ENCODE peak calls at places on chromosomes 13 and 19, in six cellular contexts. V is adrenal gland, T is neural crest cell, N is AG04450, O is heart right ventricle, G is thoracic aorta. A is an unnamed sample.

GRCh38 chr13:65940720-65941119 is 1289.4 kb downstream of the PCDH9 start:
- DNase-seq in V (no peak), T (no peak), N (no peak), O (no peak), G (no peak), A (no peak)

GRCh38 chr13:63435668-63436275 is 2020.1 kb upstream of the PCDH20 start:
- DNase-seq in V (no peak), T (no peak), N (peak), O (no peak), G (no peak), A (no peak)

GRCh38 chr13:70964124-70964523 is 855.9 kb upstream of the KLHL1 start:
- DNase-seq in V (no peak), T (no peak), N (no peak), O (no peak), G (no peak), A (peak)

GRCh38 chr19:43820098-43820860 is 6.8 kb upstream of the ZNF283 start:
- DNase-seq in V (peak), T (no peak), N (peak), O (peak), G (no peak), A (peak)

GRCh38 chr19:53549354-53549753 is 11.4 kb downstream of the ZNF331 start:
- DNase-seq in V (no peak), T (no peak), N (no peak), O (no peak), G (no peak), A (no peak)

GRCh38 chr13:58907347-58907746 is 1256.4 kb downstream of the DIAPH3 start:
- DNase-seq in V (no peak), T (no peak), N (no peak), O (no peak), G (no peak), A (no peak)

GRCh38 chr13:99766641-99767045 is 204.9 kb downstream of the ZIC5 start:
- DNase-seq in V (no peak), T (no peak), N (no peak), O (no peak), G (no peak), A (peak)

GRCh38 chr19:610801-611505 is 21.3 kb downstream of the HCN2 start:
- DNase-seq in V (peak), T (no peak), N (peak), O (peak), G (no peak), A (peak)

GRCh38 chr13:42312817-42313431 is 41.0 kb downstream of the AKAP11 start:
- DNase-seq in V (no peak), T (no peak), N (no peak), O (no peak), G (no peak), A (no peak)

GRCh38 chr13:99029576-99029975 is 51.7 kb upstream of the DOCK9 start:
- DNase-seq in V (no peak), T (no peak), N (no peak), O (no peak), G (no peak), A (no peak)

GRCh38 chr19:48991011-48991609 is 2.0 kb downstream of the GYS1 start:
- DNase-seq in V (no peak), T (no peak), N (no peak), O (no peak), G (no peak), A (no peak)

GRCh38 chr13:33270906-33271538 is 14.5 kb downstream of the STARD13 start:
- DNase-seq in V (no peak), T (no peak), N (no peak), O (no peak), G (no peak), A (no peak)

GRCh38 chr19:8593931-8594330 is 16.6 kb downstream of the ADAMTS10 start:
- DNase-seq in V (no peak), T (no peak), N (no peak), O (no peak), G (no peak), A (no peak)
- TF ChIP-seq CTCF in V (peak), T (peak), N (peak), O (peak), G (peak), A (peak)

DNA sequence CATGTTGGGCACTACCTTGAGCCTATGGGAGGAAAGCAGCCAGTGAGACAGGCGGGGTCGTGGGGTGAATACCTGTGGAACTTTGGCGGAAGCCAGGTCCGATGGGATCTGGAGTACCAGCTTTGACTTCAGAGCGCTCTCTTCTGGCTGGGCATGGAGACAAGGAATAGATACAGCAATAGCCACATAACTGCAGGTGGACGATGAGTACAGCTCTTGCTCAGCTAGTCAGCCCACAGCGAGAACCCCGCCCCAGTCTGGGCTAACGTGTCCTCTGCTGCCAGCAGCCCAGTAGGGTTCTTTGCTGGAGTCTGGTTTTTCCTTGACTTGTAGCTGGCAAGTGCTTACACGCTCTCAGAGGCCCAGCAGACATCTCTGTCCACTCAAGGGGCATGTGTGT is 83.4 kb downstream of the SIPA1L3 start:
- DNase-seq in V (no peak), T (no peak), N (no peak), O (no peak), G (no peak), A (no peak)
- TF ChIP-seq CTCF in V (no peak), T (no peak), N (no peak), O (no peak), G (no peak), A (no peak)

GRCh38 chr19:6930190-6930589 is 42.8 kb downstream of the ADGRE1 start:
- DNase-seq in V (no peak), T (no peak), N (no peak), O (no peak), G (no peak), A (no peak)

GRCh38 chr19:6925801-6926751 is 38.7 kb downstream of the ADGRE1 start:
- DNase-seq in V (no peak), T (no peak), N (no peak), O (no peak), G (no peak), A (no peak)
- TF ChIP-seq CTCF in V (no peak), T (no peak), N (no peak), O (no peak), G (no peak), A (peak)

DNA sequence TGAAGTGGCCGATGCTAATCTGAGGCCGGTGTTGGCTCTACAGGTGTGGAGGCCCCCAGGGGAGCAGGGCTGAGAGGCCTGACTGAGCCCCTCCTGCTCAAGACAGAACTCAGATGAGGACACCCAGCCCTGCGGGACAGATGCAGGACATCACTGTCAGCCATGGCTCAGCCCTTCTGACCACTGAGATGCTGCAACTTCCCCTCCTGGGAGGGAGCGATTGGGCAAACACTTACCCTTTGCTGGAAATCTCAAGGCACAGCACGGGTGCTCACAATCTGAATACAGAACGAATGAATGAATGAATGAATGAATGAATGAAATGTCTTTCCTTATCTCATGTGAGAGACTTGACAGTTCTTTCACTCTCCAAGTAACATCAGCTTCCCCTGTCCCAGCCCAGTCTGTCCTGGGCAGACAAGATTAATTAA is 3.5 kb upstream of the SIGLEC7 start:
- DNase-seq in V (peak), T (no peak), N (no peak), O (peak), G (no peak), A (no peak)
- TF ChIP-seq CTCF in V (no peak), T (no peak), N (no peak), O (no peak), G (no peak), A (no peak)

GRCh38 chr19:17296278-17296677 is 6.9 kb downstream of the ABHD8 start:
- DNase-seq in V (peak), T (no peak), N (no peak), O (no peak), G (no peak), A (no peak)
- TF ChIP-seq CTCF in V (no peak), T (no peak), N (no peak), O (no peak), G (no peak), A (no peak)

GRCh38 chr19:11381535-11382369 is 2.4 kb downstream of the EPOR start:
- DNase-seq in V (peak), T (peak), N (no peak), O (peak), G (no peak), A (peak)
- TF ChIP-seq CTCF in V (peak), T (peak), N (peak), O (no peak), G (no peak), A (peak)

GRCh38 chr13:23652909-23653726 is 82.9 kb downstream of the TNFRSF19 start:
- DNase-seq in V (no peak), T (no peak), N (no peak), O (no peak), G (no peak), A (peak)

GRCh38 chr13:23654111-23655110 is 84.2 kb downstream of the TNFRSF19 start:
- DNase-seq in V (no peak), T (no peak), N (no peak), O (peak), G (no peak), A (no peak)

GRCh38 chr13:23651887-23652286 is 81.7 kb downstream of the TNFRSF19 start:
- DNase-seq in V (no peak), T (no peak), N (no peak), O (no peak), G (no peak), A (no peak)

GRCh38 chr13:23655321-23655720 is 85.1 kb downstream of the TNFRSF19 start:
- DNase-seq in V (no peak), T (no peak), N (no peak), O (no peak), G (no peak), A (no peak)

DNA sequence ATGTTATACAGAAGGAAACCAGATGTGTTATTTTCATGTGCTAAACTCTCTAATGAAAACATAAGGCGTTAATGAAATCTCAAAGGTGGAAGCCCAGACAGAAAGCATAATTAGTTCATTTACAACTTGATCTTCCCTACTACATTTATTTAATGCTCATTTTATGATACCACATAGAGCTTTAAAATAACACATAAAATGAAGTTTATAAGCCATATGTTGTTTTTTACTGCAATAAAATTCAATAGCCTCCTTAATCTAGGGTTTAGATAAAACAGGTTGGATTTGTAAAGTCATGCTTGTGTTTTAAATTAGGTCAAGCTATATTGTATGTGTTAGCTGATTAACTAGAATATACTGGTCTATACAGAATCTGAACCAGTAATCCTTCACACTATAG is 81.2 kb downstream of the TNFRSF19 start:
- DNase-seq in V (no peak), T (no peak), N (no peak), O (no peak), G (no peak), A (no peak)
- TF ChIP-seq CTCF in V (no peak), T (no peak), N (no peak), O (no peak), G (no peak), A (no peak)

GRCh38 chr19:31054430-31054829 is 294.8 kb downstream of the TSHZ3 start:
- DNase-seq in V (peak), T (no peak), N (peak), O (no peak), G (no peak), A (peak)
- TF ChIP-seq CTCF in V (peak), T (peak), N (peak), O (peak), G (no peak), A (peak)

GRCh38 chr13:95226476-95226875 is 74.8 kb downstream of the ABCC4 start:
- DNase-seq in V (no peak), T (no peak), N (no peak), O (no peak), G (no peak), A (peak)
- TF ChIP-seq CTCF in V (no peak), T (no peak), N (no peak), O (no peak), G (no peak), A (peak)